ENCODE peak calls at places on chromosomes 2 and 18, in seven cellular contexts. One of them, this sample, is unnamed.
A peak's percentile ranks its signal among the peaks of the same experiment; 100 is the strongest.

GRCh38 chr2:39772086-39772811 is 6.8 kb downstream of the THUMPD2 start:
- DNase-seq in mammary epithelial cell: peak; percentile 84
- DNase-seq in cardiac fibroblast: peak; percentile 30
- DNase-seq in Peyer's patch: no peak
- DNase-seq in OCI-LY7: no peak
- DNase-seq in MM.1S: no peak
- DNase-seq in dorsolateral prefrontal cortex: no peak
- DNase-seq in this sample: no peak

GRCh38 chr2:139217641-139218040 is 437.5 kb upstream of the NXPH2 start:
- DNase-seq in Peyer's patch: no peak
- DNase-seq in MM.1S: no peak
- DNase-seq in OCI-LY7: no peak
- DNase-seq in mammary epithelial cell: no peak
- DNase-seq in dorsolateral prefrontal cortex: no peak
- DNase-seq in cardiac fibroblast: no peak
- DNase-seq in this sample: no peak

GRCh38 chr2:17757321-17757720 is 3.4 kb downstream of the GEN1 start:
- DNase-seq in cardiac fibroblast: peak; percentile 81
- DNase-seq in MM.1S: no peak
- DNase-seq in dorsolateral prefrontal cortex: no peak
- DNase-seq in mammary epithelial cell: peak; percentile 21
- DNase-seq in OCI-LY7: no peak
- DNase-seq in Peyer's patch: no peak
- DNase-seq in this sample: no peak

GRCh38 chr2:162475661-162476060 is 131.7 kb downstream of the GCA start:
- DNase-seq in Peyer's patch: no peak
- DNase-seq in MM.1S: no peak
- DNase-seq in mammary epithelial cell: peak; percentile 65
- DNase-seq in dorsolateral prefrontal cortex: peak; percentile 77
- DNase-seq in OCI-LY7: no peak
- DNase-seq in cardiac fibroblast: no peak
- DNase-seq in this sample: no peak

GRCh38 chr18:2002604-2003003 is 568.7 kb downstream of the METTL4 start:
- DNase-seq in cardiac fibroblast: peak; percentile 7
- DNase-seq in OCI-LY7: no peak
- DNase-seq in Peyer's patch: no peak
- DNase-seq in MM.1S: no peak
- DNase-seq in dorsolateral prefrontal cortex: no peak
- DNase-seq in mammary epithelial cell: no peak
- DNase-seq in this sample: no peak

GRCh38 chr2:106547104-106547503 is 59.9 kb downstream of the CD8B2 start:
- DNase-seq in cardiac fibroblast: peak; percentile 11
- DNase-seq in mammary epithelial cell: no peak
- DNase-seq in Peyer's patch: no peak
- DNase-seq in MM.1S: no peak
- DNase-seq in OCI-LY7: no peak
- DNase-seq in dorsolateral prefrontal cortex: no peak
- DNase-seq in this sample: no peak

GRCh38 chr2:197555467-197555866 is 39.6 kb downstream of the MOB4 start:
- DNase-seq in mammary epithelial cell: no peak
- DNase-seq in Peyer's patch: no peak
- DNase-seq in OCI-LY7: no peak
- DNase-seq in MM.1S: no peak
- DNase-seq in cardiac fibroblast: no peak
- DNase-seq in dorsolateral prefrontal cortex: no peak
- DNase-seq in this sample: no peak

GRCh38 chr2:154912215-154912614 is 213.7 kb downstream of the KCNJ3 start:
- DNase-seq in dorsolateral prefrontal cortex: no peak
- DNase-seq in Peyer's patch: peak; percentile 75
- DNase-seq in mammary epithelial cell: no peak
- DNase-seq in OCI-LY7: no peak
- DNase-seq in cardiac fibroblast: no peak
- DNase-seq in MM.1S: no peak
- DNase-seq in this sample: no peak

GRCh38 chr18:58493516-58494253 is 135.2 kb downstream of the ALPK2 start:
- DNase-seq in dorsolateral prefrontal cortex: peak; percentile 81
- DNase-seq in MM.1S: peak; percentile 74
- DNase-seq in OCI-LY7: peak; percentile 33
- DNase-seq in Peyer's patch: peak; percentile 69
- DNase-seq in cardiac fibroblast: peak; percentile 86
- DNase-seq in mammary epithelial cell: peak; percentile 58
- DNase-seq in this sample: peak; percentile 38

GRCh38 chr2:131673400-131674173 is 145.9 kb downstream of the CCDC74A start:
- DNase-seq in mammary epithelial cell: peak; percentile 60
- DNase-seq in dorsolateral prefrontal cortex: peak; percentile 87
- DNase-seq in MM.1S: peak; percentile 85
- DNase-seq in Peyer's patch: peak; percentile 83
- DNase-seq in cardiac fibroblast: peak; percentile 71
- DNase-seq in OCI-LY7: peak; percentile 81
- DNase-seq in this sample: peak; percentile 67

GRCh38 chr2:158753561-158754302 is 41.4 kb upstream of the DAPL1 start:
- DNase-seq in OCI-LY7: peak; percentile 61
- DNase-seq in dorsolateral prefrontal cortex: no peak
- DNase-seq in MM.1S: peak; percentile 53
- DNase-seq in mammary epithelial cell: peak; percentile 46
- DNase-seq in cardiac fibroblast: peak; percentile 82
- DNase-seq in Peyer's patch: no peak
- DNase-seq in this sample: no peak

GRCh38 chr2:102033028-102033749 is 41.4 kb downstream of the IL1R2 start:
- DNase-seq in Peyer's patch: no peak
- DNase-seq in dorsolateral prefrontal cortex: no peak
- DNase-seq in OCI-LY7: no peak
- DNase-seq in MM.1S: peak; percentile 41
- DNase-seq in cardiac fibroblast: peak; percentile 99
- DNase-seq in mammary epithelial cell: peak; percentile 50
- DNase-seq in this sample: no peak

GRCh38 chr18:74682141-74682997 is 84.7 kb downstream of the ZNF407 start:
- DNase-seq in mammary epithelial cell: peak; percentile 88
- DNase-seq in OCI-LY7: no peak
- DNase-seq in Peyer's patch: no peak
- DNase-seq in dorsolateral prefrontal cortex: no peak
- DNase-seq in MM.1S: no peak
- DNase-seq in cardiac fibroblast: peak; percentile 6
- DNase-seq in this sample: no peak

GRCh38 chr2:241546771-241547498 is 11.6 kb upstream of the BOK start:
- DNase-seq in Peyer's patch: no peak
- DNase-seq in mammary epithelial cell: no peak
- DNase-seq in dorsolateral prefrontal cortex: no peak
- DNase-seq in cardiac fibroblast: peak; percentile 89
- DNase-seq in OCI-LY7: no peak
- DNase-seq in MM.1S: no peak
- DNase-seq in this sample: no peak

GRCh38 chr2:32832821-32833220 is 113.9 kb upstream of the LTBP1 start:
- DNase-seq in cardiac fibroblast: peak; percentile 45
- DNase-seq in dorsolateral prefrontal cortex: no peak
- DNase-seq in MM.1S: no peak
- DNase-seq in OCI-LY7: no peak
- DNase-seq in Peyer's patch: no peak
- DNase-seq in mammary epithelial cell: no peak
- DNase-seq in this sample: no peak

GRCh38 chr2:12263730-12264129 is 453.0 kb upstream of the TRIB2 start:
- DNase-seq in MM.1S: no peak
- DNase-seq in mammary epithelial cell: no peak
- DNase-seq in cardiac fibroblast: no peak
- DNase-seq in dorsolateral prefrontal cortex: no peak
- DNase-seq in Peyer's patch: no peak
- DNase-seq in OCI-LY7: no peak
- DNase-seq in this sample: no peak

GRCh38 chr2:143955416-143956075 is 564.4 kb downstream of the ZEB2 start:
- DNase-seq in Peyer's patch: no peak
- DNase-seq in OCI-LY7: no peak
- DNase-seq in mammary epithelial cell: peak; percentile 29
- DNase-seq in MM.1S: no peak
- DNase-seq in cardiac fibroblast: peak; percentile 77
- DNase-seq in dorsolateral prefrontal cortex: no peak
- DNase-seq in this sample: no peak

GRCh38 chr18:8469793-8470192 is 139.4 kb upstream of the RAB12 start:
- DNase-seq in mammary epithelial cell: peak; percentile 19
- DNase-seq in MM.1S: no peak
- DNase-seq in cardiac fibroblast: peak; percentile 60
- DNase-seq in OCI-LY7: no peak
- DNase-seq in Peyer's patch: no peak
- DNase-seq in dorsolateral prefrontal cortex: no peak
- DNase-seq in this sample: no peak

GRCh38 chr2:79670198-79670597 is 157.3 kb downstream of the CTNNA2 start:
- DNase-seq in Peyer's patch: no peak
- DNase-seq in mammary epithelial cell: no peak
- DNase-seq in OCI-LY7: no peak
- DNase-seq in MM.1S: no peak
- DNase-seq in dorsolateral prefrontal cortex: no peak
- DNase-seq in cardiac fibroblast: no peak
- DNase-seq in this sample: no peak

GRCh38 chr2:232260075-232260474 is 118.5 kb upstream of the ALPP start:
- DNase-seq in dorsolateral prefrontal cortex: no peak
- DNase-seq in mammary epithelial cell: peak; percentile 81
- DNase-seq in Peyer's patch: no peak
- DNase-seq in cardiac fibroblast: peak; percentile 93
- DNase-seq in MM.1S: no peak
- DNase-seq in OCI-LY7: no peak
- DNase-seq in this sample: no peak

GRCh38 chr18:36247036-36247435 is 50.5 kb upstream of the FHOD3 start:
- DNase-seq in mammary epithelial cell: peak; percentile 19
- DNase-seq in OCI-LY7: no peak
- DNase-seq in Peyer's patch: no peak
- DNase-seq in MM.1S: no peak
- DNase-seq in dorsolateral prefrontal cortex: no peak
- DNase-seq in cardiac fibroblast: no peak
- DNase-seq in this sample: no peak

GRCh38 chr18:50722311-50722710 is 97.5 kb downstream of the MRO start:
- DNase-seq in Peyer's patch: no peak
- DNase-seq in mammary epithelial cell: no peak
- DNase-seq in cardiac fibroblast: no peak
- DNase-seq in dorsolateral prefrontal cortex: no peak
- DNase-seq in OCI-LY7: no peak
- DNase-seq in MM.1S: no peak
- DNase-seq in this sample: no peak

GRCh38 chr2:49973917-49974368 is 819.6 kb upstream of the FSHR start:
- DNase-seq in mammary epithelial cell: peak; percentile 2
- DNase-seq in cardiac fibroblast: peak; percentile 33
- DNase-seq in OCI-LY7: no peak
- DNase-seq in MM.1S: peak; percentile 85
- DNase-seq in Peyer's patch: no peak
- DNase-seq in dorsolateral prefrontal cortex: peak; percentile 97
- DNase-seq in this sample: no peak

GRCh38 chr2:209642146-209642815 is 129.4 kb upstream of the UNC80 start:
- DNase-seq in mammary epithelial cell: peak; percentile 64
- DNase-seq in Peyer's patch: no peak
- DNase-seq in OCI-LY7: no peak
- DNase-seq in cardiac fibroblast: no peak
- DNase-seq in dorsolateral prefrontal cortex: no peak
- DNase-seq in MM.1S: no peak
- DNase-seq in this sample: no peak

GRCh38 chr2:231126123-231126522 is 1.3 kb upstream of the HTR2B start:
- DNase-seq in OCI-LY7: no peak
- DNase-seq in cardiac fibroblast: no peak
- DNase-seq in Peyer's patch: no peak
- DNase-seq in mammary epithelial cell: no peak
- DNase-seq in dorsolateral prefrontal cortex: no peak
- DNase-seq in MM.1S: no peak
- DNase-seq in this sample: no peak

GRCh38 chr2:220154243-220154642 is 526.8 kb downstream of the SLC4A3 start:
- DNase-seq in MM.1S: no peak
- DNase-seq in mammary epithelial cell: no peak
- DNase-seq in cardiac fibroblast: no peak
- DNase-seq in Peyer's patch: no peak
- DNase-seq in OCI-LY7: no peak
- DNase-seq in dorsolateral prefrontal cortex: no peak
- DNase-seq in this sample: no peak

GRCh38 chr2:82062469-82062868 is 1757.9 kb upstream of the LRRTM1 start:
- DNase-seq in dorsolateral prefrontal cortex: no peak
- DNase-seq in mammary epithelial cell: no peak
- DNase-seq in cardiac fibroblast: no peak
- DNase-seq in MM.1S: no peak
- DNase-seq in OCI-LY7: no peak
- DNase-seq in Peyer's patch: no peak
- DNase-seq in this sample: no peak

GRCh38 chr18:45084207-45084606 is 403.5 kb downstream of the SETBP1 start:
- DNase-seq in cardiac fibroblast: no peak
- DNase-seq in Peyer's patch: no peak
- DNase-seq in dorsolateral prefrontal cortex: no peak
- DNase-seq in OCI-LY7: no peak
- DNase-seq in mammary epithelial cell: no peak
- DNase-seq in MM.1S: no peak
- DNase-seq in this sample: no peak

GRCh38 chr2:40130251-40130994 is 321.5 kb downstream of the SLC8A1 start:
- DNase-seq in cardiac fibroblast: peak; percentile 62
- DNase-seq in dorsolateral prefrontal cortex: no peak
- DNase-seq in mammary epithelial cell: no peak
- DNase-seq in MM.1S: no peak
- DNase-seq in Peyer's patch: no peak
- DNase-seq in OCI-LY7: no peak
- DNase-seq in this sample: no peak

GRCh38 chr2:120819720-120820210 is 84.1 kb downstream of the GLI2 start:
- DNase-seq in MM.1S: no peak
- DNase-seq in Peyer's patch: peak; percentile 18
- DNase-seq in mammary epithelial cell: no peak
- DNase-seq in cardiac fibroblast: no peak
- DNase-seq in dorsolateral prefrontal cortex: no peak
- DNase-seq in OCI-LY7: no peak
- DNase-seq in this sample: no peak
- H3K4me3 ChIP-seq in MM.1S: no peak overlapping the region
- H3K4me3 ChIP-seq in Peyer's patch: no peak overlapping the region
- H3K4me3 ChIP-seq in mammary epithelial cell: no peak overlapping the region
- H3K4me3 ChIP-seq in cardiac fibroblast: no peak overlapping the region
- H3K4me3 ChIP-seq in dorsolateral prefrontal cortex: no peak overlapping the region
- H3K4me3 ChIP-seq in OCI-LY7: no peak overlapping the region
- H3K4me3 ChIP-seq in this sample: no peak overlapping the region

GRCh38 chr2:235567842-235568241 is 74.0 kb downstream of the AGAP1 start:
- DNase-seq in MM.1S: no peak
- DNase-seq in mammary epithelial cell: peak; percentile 63
- DNase-seq in cardiac fibroblast: no peak
- DNase-seq in dorsolateral prefrontal cortex: no peak
- DNase-seq in Peyer's patch: no peak
- DNase-seq in OCI-LY7: no peak
- DNase-seq in this sample: no peak
- TF ChIP-seq CTCF in MM.1S: no peak
- TF ChIP-seq CTCF in mammary epithelial cell: no peak
- TF ChIP-seq CTCF in cardiac fibroblast: no peak
- TF ChIP-seq CTCF in dorsolateral prefrontal cortex: no peak
- TF ChIP-seq CTCF in Peyer's patch: no peak
- TF ChIP-seq CTCF in OCI-LY7: no peak
- TF ChIP-seq CTCF in this sample: no peak

GRCh38 chr18:43650423-43650822 is 373.1 kb upstream of the SYT4 start:
- DNase-seq in dorsolateral prefrontal cortex: no peak
- DNase-seq in mammary epithelial cell: no peak
- DNase-seq in cardiac fibroblast: no peak
- DNase-seq in MM.1S: no peak
- DNase-seq in Peyer's patch: no peak
- DNase-seq in OCI-LY7: no peak
- DNase-seq in this sample: no peak
- H3K4me3 ChIP-seq in dorsolateral prefrontal cortex: no peak overlapping the region
- H3K4me3 ChIP-seq in mammary epithelial cell: no peak overlapping the region
- H3K4me3 ChIP-seq in cardiac fibroblast: no peak overlapping the region
- H3K4me3 ChIP-seq in MM.1S: no peak overlapping the region
- H3K4me3 ChIP-seq in Peyer's patch: no peak overlapping the region
- H3K4me3 ChIP-seq in OCI-LY7: no peak overlapping the region
- H3K4me3 ChIP-seq in this sample: no peak overlapping the region

DNA sequence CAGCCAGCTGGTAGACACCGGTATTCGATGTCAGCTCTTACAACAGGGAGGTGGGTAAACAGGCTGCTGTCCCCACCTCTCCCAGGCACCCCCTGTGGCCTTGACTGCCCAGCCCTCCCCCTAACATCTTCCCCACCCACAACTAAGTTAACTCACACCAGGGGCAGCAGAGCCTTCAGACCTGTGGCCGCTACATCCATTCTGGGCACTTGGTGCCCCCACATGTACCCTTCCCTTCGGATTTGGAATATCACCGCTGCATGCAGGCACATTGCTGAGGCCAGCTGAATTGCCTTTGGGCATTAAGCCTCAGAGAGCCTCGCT is 130.3 kb downstream of the MYCN start:
- DNase-seq in OCI-LY7: no peak
- DNase-seq in Peyer's patch: no peak
- DNase-seq in dorsolateral prefrontal cortex: no peak
- DNase-seq in MM.1S: no peak
- DNase-seq in mammary epithelial cell: no peak
- DNase-seq in cardiac fibroblast: no peak
- DNase-seq in this sample: no peak
- TF ChIP-seq CTCF in OCI-LY7: no peak
- TF ChIP-seq CTCF in Peyer's patch: no peak
- TF ChIP-seq CTCF in dorsolateral prefrontal cortex: no peak
- TF ChIP-seq CTCF in MM.1S: no peak
- TF ChIP-seq CTCF in mammary epithelial cell: no peak
- TF ChIP-seq CTCF in cardiac fibroblast: no peak
- TF ChIP-seq CTCF in this sample: no peak